ENCODE peak calls at places on chromosomes 16 and 17, in six cellular contexts. One of them, this sample, is unnamed.

GRCh38 chr16:18834873-18835272 is 33.5 kb upstream of the ARL6IP1 start:
- DNase-seq in NCI-H1436: no peak
- DNase-seq in head of caudate nucleus: no peak
- DNase-seq in small intestine: peak
- DNase-seq in activated CD4-positive, alpha-beta T cell treated with anti-CD3 and anti-CD28 coated beads, Interleukin-2, amount 50 U/mL, for 4 hours: no peak
- DNase-seq in CD4-positive, alpha-beta memory T cell: no peak
- DNase-seq in this sample: no peak

GRCh38 chr16:83842755-83843507 is 35.2 kb downstream of the HSBP1 start:
- DNase-seq in NCI-H1436: no peak
- DNase-seq in head of caudate nucleus: no peak
- DNase-seq in small intestine: peak
- DNase-seq in activated CD4-positive, alpha-beta T cell treated with anti-CD3 and anti-CD28 coated beads, Interleukin-2, amount 50 U/mL, for 4 hours: no peak
- DNase-seq in CD4-positive, alpha-beta memory T cell: no peak
- DNase-seq in this sample: no peak

GRCh38 chr17:60278237-60278636 is 113.7 kb downstream of the USP32 start:
- DNase-seq in NCI-H1436: no peak
- DNase-seq in head of caudate nucleus: no peak
- DNase-seq in small intestine: no peak
- DNase-seq in activated CD4-positive, alpha-beta T cell treated with anti-CD3 and anti-CD28 coated beads, Interleukin-2, amount 50 U/mL, for 4 hours: no peak
- DNase-seq in CD4-positive, alpha-beta memory T cell: no peak
- DNase-seq in this sample: no peak

GRCh38 chr17:78236362-78237127 is 5.1 kb downstream of the TMEM235 start:
- DNase-seq in NCI-H1436: no peak
- DNase-seq in head of caudate nucleus: no peak
- DNase-seq in small intestine: no peak
- DNase-seq in activated CD4-positive, alpha-beta T cell treated with anti-CD3 and anti-CD28 coated beads, Interleukin-2, amount 50 U/mL, for 4 hours: no peak
- DNase-seq in CD4-positive, alpha-beta memory T cell: no peak
- DNase-seq in this sample: no peak

GRCh38 chr16:46911038-46911437 is 26.9 kb downstream of the GPT2 start:
- DNase-seq in NCI-H1436: no peak
- DNase-seq in head of caudate nucleus: no peak
- DNase-seq in small intestine: no peak
- DNase-seq in activated CD4-positive, alpha-beta T cell treated with anti-CD3 and anti-CD28 coated beads, Interleukin-2, amount 50 U/mL, for 4 hours: no peak
- DNase-seq in CD4-positive, alpha-beta memory T cell: no peak
- DNase-seq in this sample: no peak

GRCh38 chr17:6755281-6755680 is 565 bp upstream of the XAF1 start:
- DNase-seq in NCI-H1436: no peak
- DNase-seq in head of caudate nucleus: no peak
- DNase-seq in small intestine: no peak
- DNase-seq in activated CD4-positive, alpha-beta T cell treated with anti-CD3 and anti-CD28 coated beads, Interleukin-2, amount 50 U/mL, for 4 hours: no peak
- DNase-seq in CD4-positive, alpha-beta memory T cell: no peak
- DNase-seq in this sample: no peak

GRCh38 chr17:64785050-64785449 is 122.9 kb upstream of the SMURF2 start:
- DNase-seq in NCI-H1436: no peak
- DNase-seq in head of caudate nucleus: no peak
- DNase-seq in small intestine: no peak
- DNase-seq in activated CD4-positive, alpha-beta T cell treated with anti-CD3 and anti-CD28 coated beads, Interleukin-2, amount 50 U/mL, for 4 hours: no peak
- DNase-seq in CD4-positive, alpha-beta memory T cell: no peak
- DNase-seq in this sample: no peak

GRCh38 chr16:3054965-3055733 is 8.8 kb downstream of the MMP25 start:
- DNase-seq in NCI-H1436: no peak
- DNase-seq in head of caudate nucleus: no peak
- DNase-seq in small intestine: no peak
- DNase-seq in activated CD4-positive, alpha-beta T cell treated with anti-CD3 and anti-CD28 coated beads, Interleukin-2, amount 50 U/mL, for 4 hours: no peak
- DNase-seq in CD4-positive, alpha-beta memory T cell: no peak
- DNase-seq in this sample: no peak

GRCh38 chr17:41060052-41060604 is at the start of gene KRTAP2-3:
- DNase-seq in NCI-H1436: no peak
- DNase-seq in head of caudate nucleus: no peak
- DNase-seq in small intestine: no peak
- DNase-seq in activated CD4-positive, alpha-beta T cell treated with anti-CD3 and anti-CD28 coated beads, Interleukin-2, amount 50 U/mL, for 4 hours: no peak
- DNase-seq in CD4-positive, alpha-beta memory T cell: no peak
- DNase-seq in this sample: no peak

GRCh38 chr17:57696050-57696449 is 49.0 kb downstream of the CCDC182 start:
- DNase-seq in NCI-H1436: no peak
- DNase-seq in head of caudate nucleus: no peak
- DNase-seq in small intestine: no peak
- DNase-seq in activated CD4-positive, alpha-beta T cell treated with anti-CD3 and anti-CD28 coated beads, Interleukin-2, amount 50 U/mL, for 4 hours: no peak
- DNase-seq in CD4-positive, alpha-beta memory T cell: no peak
- DNase-seq in this sample: no peak

GRCh38 chr17:28045304-28045703 is 2.8 kb downstream of the NLK start:
- DNase-seq in NCI-H1436: no peak
- DNase-seq in head of caudate nucleus: no peak
- DNase-seq in small intestine: no peak
- DNase-seq in activated CD4-positive, alpha-beta T cell treated with anti-CD3 and anti-CD28 coated beads, Interleukin-2, amount 50 U/mL, for 4 hours: no peak
- DNase-seq in CD4-positive, alpha-beta memory T cell: no peak
- DNase-seq in this sample: no peak

GRCh38 chr17:8846768-8847211 is 20.7 kb downstream of the PIK3R6 start:
- DNase-seq in NCI-H1436: no peak
- DNase-seq in head of caudate nucleus: no peak
- DNase-seq in small intestine: peak
- DNase-seq in activated CD4-positive, alpha-beta T cell treated with anti-CD3 and anti-CD28 coated beads, Interleukin-2, amount 50 U/mL, for 4 hours: no peak
- DNase-seq in CD4-positive, alpha-beta memory T cell: no peak
- DNase-seq in this sample: no peak

GRCh38 chr16:84090212-84090611 is 26.5 kb downstream of the MBTPS1 start:
- DNase-seq in NCI-H1436: no peak
- DNase-seq in head of caudate nucleus: no peak
- DNase-seq in small intestine: no peak
- DNase-seq in activated CD4-positive, alpha-beta T cell treated with anti-CD3 and anti-CD28 coated beads, Interleukin-2, amount 50 U/mL, for 4 hours: no peak
- DNase-seq in CD4-positive, alpha-beta memory T cell: no peak
- DNase-seq in this sample: no peak

GRCh38 chr17:81607431-81607830 is 29.5 kb downstream of the NPLOC4 start:
- DNase-seq in NCI-H1436: no peak
- DNase-seq in head of caudate nucleus: no peak
- DNase-seq in small intestine: no peak
- DNase-seq in activated CD4-positive, alpha-beta T cell treated with anti-CD3 and anti-CD28 coated beads, Interleukin-2, amount 50 U/mL, for 4 hours: no peak
- DNase-seq in CD4-positive, alpha-beta memory T cell: no peak
- DNase-seq in this sample: no peak

GRCh38 chr16:26019406-26019805 is 327.6 kb downstream of the HS3ST4 start:
- DNase-seq in NCI-H1436: peak
- DNase-seq in head of caudate nucleus: no peak
- DNase-seq in small intestine: no peak
- DNase-seq in activated CD4-positive, alpha-beta T cell treated with anti-CD3 and anti-CD28 coated beads, Interleukin-2, amount 50 U/mL, for 4 hours: no peak
- DNase-seq in CD4-positive, alpha-beta memory T cell: no peak
- DNase-seq in this sample: no peak

This sample was measured in activated T-helper 9 cell treated with anti-CD3 and anti-CD28 coated beads, Interleukin-2, amount 50 U/mL, for 16 hours.